ENCODE peak calls at places on chromosomes 3 and 15, in five cellular contexts. P, K, T, Q and N are unnamed samples. For H3K4me1 and H3K36me3, the result is how much of the 10 kb centered on the place peaks cover.

GRCh38 chr3:122092460-122093165 is 37.5 kb downstream of the CD86 start:
- DNase-seq in P (no peak), K (peak), T (peak), Q (no peak), N (no peak)

GRCh38 chr3:54670269-54671000 is 257.4 kb downstream of the LRTM1 start:
- DNase-seq in P (no peak), K (no peak), T (no peak), Q (no peak), N (no peak)

GRCh38 chr3:38127611-38128302 is 9.2 kb downstream of the ACAA1 start:
- DNase-seq in P (peak), K (peak), T (no peak), Q (no peak), N (no peak)

GRCh38 chr15:48861813-48862431 is 16.0 kb upstream of the EID1 start:
- DNase-seq in P (no peak), K (no peak), T (peak), Q (no peak), N (peak)

GRCh38 chr3:160205606-160206005 is 19.6 kb upstream of the C3orf80 start:
- DNase-seq in P (no peak), K (no peak), T (peak), Q (no peak), N (no peak)

GRCh38 chr3:80533553-80533952 is 765.8 kb upstream of the ROBO1 start:
- DNase-seq in P (no peak), K (no peak), T (no peak), Q (no peak), N (no peak)

GRCh38 chr3:159828542-159828943 is 160.1 kb upstream of the IL12A start:
- DNase-seq in P (no peak), K (no peak), T (no peak), Q (no peak), N (no peak)

GRCh38 chr3:160435747-160436146 is 13.8 kb downstream of the TRIM59 start:
- DNase-seq in P (no peak), K (no peak), T (no peak), Q (no peak), N (no peak)

GRCh38 chr3:71998995-71999673 is 214.2 kb upstream of the PROK2 start:
- DNase-seq in P (no peak), K (no peak), T (peak), Q (no peak), N (no peak)

GRCh38 chr3:124878561-124879394 is 8.4 kb downstream of the ITGB5 start:
- DNase-seq in P (no peak), K (no peak), T (peak), Q (no peak), N (no peak)

GRCh38 chr3:9111349-9112265 is 137.8 kb downstream of the SRGAP3 start:
- DNase-seq in P (no peak), K (no peak), T (peak), Q (peak), N (no peak)

GRCh38 chr3:65508743-65509422 is 529.8 kb downstream of the MAGI1 start:
- DNase-seq in P (no peak), K (no peak), T (no peak), Q (no peak), N (no peak)

GRCh38 chr15:38531509-38531908 is 33.1 kb downstream of the RASGRP1 start:
- DNase-seq in P (no peak), K (no peak), T (peak), Q (no peak), N (no peak)

GRCh38 chr3:94187697-94188096 is 124.8 kb downstream of the NSUN3 start:
- DNase-seq in P (no peak), K (no peak), T (no peak), Q (no peak), N (no peak)

GRCh38 chr3:186825294-186825821 is 17.2 kb upstream of the ADIPOQ start:
- DNase-seq in P (no peak), K (peak), T (peak), Q (no peak), N (peak)

GRCh38 chr15:90101130-90101968 is 919 bp downstream of the IDH2 start:
- DNase-seq in P (peak), K (peak), T (no peak), Q (peak), N (no peak)

GRCh38 chr3:58025824-58026579 is 17.8 kb downstream of the FLNB start:
- DNase-seq in P (peak), K (peak), T (no peak), Q (no peak), N (no peak)

GRCh38 chr15:101091080-101092017 is 160.5 kb downstream of the CHSY1 start:
- DNase-seq in P (no peak), K (no peak), T (peak), Q (no peak), N (no peak)

GRCh38 chr3:172179680-172180399 is 140.5 kb downstream of the FNDC3B start:
- DNase-seq in P (no peak), K (no peak), T (no peak), Q (no peak), N (no peak)

GRCh38 chr15:68431792-68432401 is at the start of gene ITGA11:
- DNase-seq in P (peak), K (peak), T (peak), Q (peak), N (peak)

GRCh38 chr3:116561529-116561928 is 116.2 kb upstream of the LSAMP start:
- DNase-seq in P (no peak), K (no peak), T (no peak), Q (no peak), N (no peak)

GRCh38 chr3:15858547-15859506 is 61.0 kb upstream of the ANKRD28 start:
- DNase-seq in P (peak), K (peak), T (no peak), Q (peak), N (peak)

GRCh38 chr15:61228025-61228901 is 839 bp downstream of the RORA start:
- DNase-seq in P (no peak), K (peak), T (peak), Q (peak), N (no peak)

GRCh38 chr3:35664460-35664919 is 25.2 kb downstream of the ARPP21 start:
- DNase-seq in P (peak), K (peak), T (peak), Q (peak), N (no peak)

GRCh38 chr3:129259612-129260477 is 10.4 kb downstream of the COPG1 start:
- DNase-seq in P (peak), K (no peak), T (no peak), Q (no peak), N (no peak)

GRCh38 chr15:62625421-62626033 is 417.0 kb upstream of the TPM1 start:
- DNase-seq in P (no peak), K (no peak), T (no peak), Q (no peak), N (no peak)

GRCh38 chr3:129992781-129993180 is 18.3 kb downstream of the TRH start:
- DNase-seq in P (no peak), K (no peak), T (no peak), Q (no peak), N (no peak)

GRCh38 chr15:88995449-88995848 is 82.3 kb upstream of the MFGE8 start:
- DNase-seq in P (no peak), K (no peak), T (no peak), Q (no peak), N (no peak)

GRCh38 chr3:52422669-52423068 is 22.2 kb downstream of the SEMA3G start:
- DNase-seq in P (no peak), K (no peak), T (no peak), Q (no peak), N (no peak)

GRCh38 chr15:64461577-64462162 is 1.3 kb downstream of the ZNF609 start:
- DNase-seq in P (peak), K (no peak), T (peak), Q (no peak), N (peak)

GRCh38 chr3:157572559-157573270 is 69.5 kb upstream of the VEPH1 start:
- DNase-seq in P (no peak), K (no peak), T (peak), Q (no peak), N (no peak)

GRCh38 chr15:96029172-96029571 is 301.3 kb upstream of the NR2F2 start:
- DNase-seq in P (no peak), K (no peak), T (no peak), Q (no peak), N (no peak)

GRCh38 chr3:176349706-176350105 is 847.6 kb downstream of the TBL1XR1 start:
- DNase-seq in P (no peak), K (no peak), T (no peak), Q (no peak), N (no peak)

GRCh38 chr3:46667061-46667621 is 26.3 kb downstream of the ALS2CL start:
- DNase-seq in P (peak), K (peak), T (no peak), Q (peak), N (no peak)

GRCh38 chr3:46668116-46668515 is 25.4 kb downstream of the ALS2CL start:
- DNase-seq in P (peak), K (peak), T (no peak), Q (peak), N (no peak)

GRCh38 chr3:46669191-46669999 is 24.1 kb downstream of the ALS2CL start:
- DNase-seq in P (peak), K (peak), T (no peak), Q (no peak), N (peak)

GRCh38 chr3:46667657-46668056 is 25.8 kb downstream of the ALS2CL start:
- DNase-seq in P (peak), K (peak), T (no peak), Q (peak), N (no peak)

GRCh38 chr3:46668591-46668990 is 24.9 kb downstream of the ALS2CL start:
- DNase-seq in P (peak), K (peak), T (no peak), Q (no peak), N (no peak)
- H3K4me1 ChIP-seq in P (under half), K (under half), T (under half), Q (under half), N (under half)

DNA sequence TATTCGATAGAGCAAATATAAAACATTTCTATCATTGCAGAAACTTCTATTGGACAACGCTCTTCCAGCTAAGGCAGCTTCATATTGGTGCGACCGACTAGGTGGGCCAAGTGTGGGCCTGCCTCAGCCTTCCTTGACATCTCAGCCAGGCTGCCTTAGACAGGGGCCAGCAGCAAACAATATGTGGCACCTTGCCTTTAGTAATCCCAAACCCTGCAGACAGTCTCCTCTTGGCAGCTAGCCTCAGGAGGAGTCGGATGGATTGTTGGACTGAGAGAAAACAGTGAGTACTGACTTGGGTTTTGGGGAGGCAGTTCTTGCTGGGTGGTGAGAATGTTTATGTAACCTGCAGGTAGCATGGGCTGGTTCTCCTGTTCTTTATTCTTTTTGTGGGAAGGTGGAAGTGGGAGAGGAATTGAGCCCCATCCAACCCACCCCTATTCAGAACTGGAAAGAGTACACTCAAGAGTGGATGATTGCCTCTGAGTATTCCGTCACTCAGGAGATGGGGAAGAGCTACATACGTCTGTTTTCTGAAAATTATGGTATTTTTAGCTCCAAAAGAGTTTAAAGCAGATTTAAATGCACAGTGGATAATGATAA is 47.1 kb downstream of the GPD1L start:
- DNase-seq in P (no peak), K (no peak), T (no peak), Q (no peak), N (no peak)
- H3K36me3 ChIP-seq in P (under half), K (half or more), T (under half), Q (under half), N (under half)

GRCh38 chr3:146770301-146770700 is 165.2 kb upstream of the PLSCR5 start:
- DNase-seq in P (no peak), K (no peak), T (no peak), Q (no peak), N (no peak)

GRCh38 chr3:146772211-146772743 is 167.1 kb upstream of the PLSCR5 start:
- DNase-seq in P (no peak), K (no peak), T (no peak), Q (peak), N (no peak)

DNA sequence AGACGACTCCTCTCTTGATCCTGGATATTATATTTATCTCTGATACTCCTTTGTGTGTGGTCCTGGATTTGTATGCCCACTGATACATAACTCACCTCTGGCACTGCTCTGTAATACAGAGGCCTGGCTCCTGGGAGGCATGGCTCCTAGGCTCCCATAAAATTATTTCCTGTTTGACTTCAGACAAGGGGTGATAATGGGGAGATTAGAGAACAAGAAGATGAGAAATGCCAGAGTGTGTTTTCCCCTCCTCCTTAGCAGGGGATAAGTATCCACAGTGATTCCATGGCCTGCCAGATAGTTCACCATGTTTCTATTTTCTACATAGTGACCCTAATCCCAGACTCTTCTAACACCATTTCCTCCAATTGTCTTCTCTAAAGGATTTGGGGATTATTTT is 165.7 kb upstream of the PLSCR5 start:
- DNase-seq in P (no peak), K (no peak), T (no peak), Q (no peak), N (no peak)
- H3K4me3 ChIP-seq in P (no peak), K (no peak), T (no peak), Q (no peak), N (no peak)

GRCh38 chr3:167602041-167602440 is 51.7 kb downstream of the WDR49 start:
- DNase-seq in P (no peak), K (no peak), T (no peak), Q (no peak), N (no peak)
- H3K4me1 ChIP-seq in P (under half), K (under half), T (under half), Q (under half), N (under half)

DNA sequence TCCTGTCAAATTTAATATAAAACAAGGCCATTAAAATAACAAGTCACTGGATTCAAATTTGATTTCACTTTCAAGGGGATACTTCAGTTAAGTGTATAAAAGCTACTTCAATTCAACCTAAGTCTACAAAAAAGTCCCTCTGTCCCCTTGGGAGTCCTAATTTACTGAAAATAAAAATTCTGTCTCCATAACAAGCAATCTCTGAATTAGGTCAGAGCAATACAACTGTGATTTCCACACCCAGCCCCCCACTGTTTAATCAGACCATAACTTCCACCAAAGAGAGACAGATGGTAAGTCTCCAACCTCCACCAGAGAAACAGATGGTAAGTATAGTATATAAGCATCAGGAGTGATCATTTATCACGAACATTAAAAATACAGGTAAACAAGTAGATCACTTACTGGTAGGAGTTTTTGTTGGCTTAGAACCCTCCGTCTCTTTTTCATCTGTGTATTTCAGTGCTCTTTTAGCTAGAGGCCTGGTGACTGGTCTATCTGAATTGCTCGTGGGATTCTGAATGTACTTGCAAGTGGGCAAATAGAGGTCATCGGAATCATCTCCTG is 12.1 kb downstream of the SGO1 start:
- DNase-seq in P (no peak), K (no peak), T (no peak), Q (no peak), N (no peak)
- H3K36me3 ChIP-seq in P (under half), K (under half), T (under half), Q (under half), N (under half)

GRCh38 chr15:56468271-56468912 is 3.5 kb upstream of the MNS1 start:
- DNase-seq in P (no peak), K (no peak), T (no peak), Q (no peak), N (no peak)
- H3K4me3 ChIP-seq in P (peak), K (peak), T (no peak), Q (no peak), N (peak)

GRCh38 chr3:25481402-25481801 is 53.3 kb downstream of the RARB start:
- DNase-seq in P (no peak), K (no peak), T (no peak), Q (no peak), N (no peak)

GRCh38 chr3:25479727-25480010 is 51.6 kb downstream of the RARB start:
- DNase-seq in P (no peak), K (no peak), T (no peak), Q (no peak), N (no peak)

GRCh38 chr3:25478964-25479726 is 51.1 kb downstream of the RARB start:
- DNase-seq in P (no peak), K (no peak), T (peak), Q (no peak), N (no peak)

GRCh38 chr3:25478358-25478757 is 50.3 kb downstream of the RARB start:
- DNase-seq in P (no peak), K (no peak), T (no peak), Q (no peak), N (no peak)

DNA sequence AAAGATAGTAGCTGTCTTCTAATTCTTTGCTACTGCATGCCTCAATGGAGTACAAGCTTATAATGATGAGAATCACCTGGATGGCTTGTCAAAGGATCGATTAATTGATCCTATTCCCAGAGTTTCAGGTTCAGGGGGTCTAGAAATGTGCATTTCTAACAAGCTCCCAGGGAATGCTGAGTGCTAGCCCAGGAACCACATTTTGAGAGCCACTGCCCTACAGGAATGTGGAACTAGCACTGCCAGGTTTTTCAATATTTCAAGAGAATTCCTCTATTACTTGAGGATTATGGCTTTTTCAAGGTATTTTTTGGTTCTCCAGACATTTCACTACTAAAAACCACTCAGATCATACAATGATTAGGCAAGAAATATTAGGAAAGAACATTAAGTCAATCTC is 52.7 kb downstream of the RARB start:
- DNase-seq in P (no peak), K (no peak), T (peak), Q (no peak), N (no peak)
- H3K4me1 ChIP-seq in P (under half), K (under half), T (under half), Q (under half), N (under half)

GRCh38 chr3:48417529-48418108 is 12.3 kb downstream of the PLXNB1 start:
- DNase-seq in P (no peak), K (no peak), T (no peak), Q (peak), N (no peak)

GRCh38 chr3:48416546-48416945 is 13.3 kb downstream of the PLXNB1 start:
- DNase-seq in P (no peak), K (no peak), T (no peak), Q (no peak), N (no peak)

GRCh38 chr3:48414376-48415250 is 15.3 kb downstream of the PLXNB1 start:
- DNase-seq in P (no peak), K (peak), T (no peak), Q (peak), N (no peak)

GRCh38 chr3:48415251-48415953 is 14.5 kb downstream of the PLXNB1 start:
- DNase-seq in P (no peak), K (peak), T (no peak), Q (peak), N (no peak)

GRCh38 chr3:48416091-48416505 is 13.8 kb downstream of the PLXNB1 start:
- DNase-seq in P (no peak), K (no peak), T (no peak), Q (peak), N (no peak)
- H3K36me3 ChIP-seq in P (half or more), K (half or more), T (under half), Q (under half), N (under half)